ENCODE peak calls at places on chromosomes 5 and 9, in four cellular contexts. One of them, this sample, is unnamed.

GRCh38 chr9:129146441-129146933 is 31.6 kb downstream of the IER5L start:
- DNase-seq in mesendoderm: peak
- DNase-seq in H1: no peak
- DNase-seq in IMR-90: no peak
- DNase-seq in this sample: no peak

GRCh38 chr9:20941177-20941690 is 90.2 kb downstream of the HACD4 start:
- DNase-seq in H1: peak
- DNase-seq in mesendoderm: peak
- DNase-seq in IMR-90: peak
- DNase-seq in this sample: peak

GRCh38 chr5:144028644-144029043 is 141.8 kb downstream of the YIPF5 start:
- DNase-seq in IMR-90: peak
- DNase-seq in mesendoderm: no peak
- DNase-seq in H1: no peak
- DNase-seq in this sample: no peak

GRCh38 chr9:38068616-38068865 is 486 bp downstream of the SHB start:
- DNase-seq in mesendoderm: no peak
- DNase-seq in H1: no peak
- DNase-seq in IMR-90: peak
- DNase-seq in this sample: no peak

GRCh38 chr9:125965421-125965820 is 218.2 kb downstream of the PBX3 start:
- DNase-seq in IMR-90: no peak
- DNase-seq in mesendoderm: no peak
- DNase-seq in H1: no peak
- DNase-seq in this sample: no peak

GRCh38 chr5:122937914-122938313 is 92.5 kb downstream of the SNX24 start:
- DNase-seq in IMR-90: no peak
- DNase-seq in mesendoderm: no peak
- DNase-seq in H1: no peak
- DNase-seq in this sample: no peak

GRCh38 chr9:123370526-123371227 is 14.7 kb downstream of the CRB2 start:
- DNase-seq in mesendoderm: no peak
- DNase-seq in IMR-90: no peak
- DNase-seq in H1: no peak
- DNase-seq in this sample: no peak

GRCh38 chr5:14574891-14575496 is 6.6 kb upstream of the OTULINL start:
- DNase-seq in H1: no peak
- DNase-seq in mesendoderm: no peak
- DNase-seq in IMR-90: no peak
- DNase-seq in this sample: no peak

GRCh38 chr9:20884985-20885593 is 146.4 kb downstream of the HACD4 start:
- DNase-seq in mesendoderm: peak
- DNase-seq in H1: peak
- DNase-seq in IMR-90: peak
- DNase-seq in this sample: peak

GRCh38 chr5:135974019-135974600 is 19.3 kb upstream of the LECT2 start:
- DNase-seq in H1: no peak
- DNase-seq in IMR-90: no peak
- DNase-seq in mesendoderm: no peak
- DNase-seq in this sample: no peak

GRCh38 chr9:20623021-20623747 is 885 bp upstream of the MLLT3 start:
- DNase-seq in H1: no peak
- DNase-seq in IMR-90: peak
- DNase-seq in mesendoderm: peak
- DNase-seq in this sample: no peak

GRCh38 chr5:61055434-61056006 is 106.7 kb downstream of the SMIM15 start:
- DNase-seq in H1: no peak
- DNase-seq in IMR-90: peak
- DNase-seq in mesendoderm: peak
- DNase-seq in this sample: no peak

GRCh38 chr9:105344283-105344682 is 99.8 kb downstream of the SLC44A1 start:
- DNase-seq in mesendoderm: no peak
- DNase-seq in H1: no peak
- DNase-seq in IMR-90: no peak
- DNase-seq in this sample: no peak

GRCh38 chr9:105346273-105346672 is 101.6 kb upstream of the FSD1L start:
- DNase-seq in mesendoderm: no peak
- DNase-seq in H1: no peak
- DNase-seq in IMR-90: no peak
- DNase-seq in this sample: no peak

GRCh38 chr9:105338308-105338707 is 93.9 kb downstream of the SLC44A1 start:
- DNase-seq in IMR-90: no peak
- DNase-seq in H1: no peak
- DNase-seq in mesendoderm: no peak
- DNase-seq in this sample: no peak

GRCh38 chr9:105339849-105340248 is 95.4 kb downstream of the SLC44A1 start:
- DNase-seq in IMR-90: no peak
- DNase-seq in H1: no peak
- DNase-seq in mesendoderm: no peak
- DNase-seq in this sample: no peak

GRCh38 chr9:105341784-105342183 is 97.3 kb downstream of the SLC44A1 start:
- DNase-seq in H1: no peak
- DNase-seq in IMR-90: peak
- DNase-seq in mesendoderm: no peak
- DNase-seq in this sample: no peak
- H4K5ac ChIP-seq in H1: no peak
- H4K5ac ChIP-seq in IMR-90: no peak
- H4K5ac ChIP-seq in mesendoderm: no peak
- H4K5ac ChIP-seq in this sample: no peak

GRCh38 chr5:116971131-116971530 is 396.5 kb upstream of the SEMA6A start:
- DNase-seq in mesendoderm: peak
- DNase-seq in IMR-90: no peak
- DNase-seq in H1: no peak
- DNase-seq in this sample: no peak
- H4K5ac ChIP-seq in mesendoderm: no peak
- H4K5ac ChIP-seq in IMR-90: no peak
- H4K5ac ChIP-seq in H1: no peak
- H4K5ac ChIP-seq in this sample: no peak

DNA sequence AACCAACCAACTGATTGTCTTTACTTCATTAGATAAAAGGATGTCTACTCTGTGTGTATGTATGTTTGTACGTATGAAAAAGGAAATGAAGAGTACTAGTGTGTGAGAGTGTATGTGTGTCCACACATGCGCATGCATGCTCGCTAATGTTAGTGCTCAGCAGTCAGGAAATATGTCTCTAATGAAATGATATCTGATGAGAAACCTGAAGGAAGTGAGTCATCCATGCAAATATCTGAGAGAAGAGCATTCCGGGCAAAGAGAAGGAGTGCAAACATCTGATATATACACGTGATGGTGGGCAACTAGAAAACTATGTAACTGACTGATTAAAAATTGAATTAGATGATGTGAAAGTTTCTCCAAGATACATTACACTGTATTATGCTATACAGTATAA is 29.6 kb upstream of the UGCG start:
- DNase-seq in mesendoderm: no peak
- DNase-seq in IMR-90: peak
- DNase-seq in H1: no peak
- DNase-seq in this sample: no peak
- H4K5ac ChIP-seq in mesendoderm: no peak
- H4K5ac ChIP-seq in IMR-90: no peak
- H4K5ac ChIP-seq in H1: no peak
- H4K5ac ChIP-seq in this sample: no peak

GRCh38 chr9:6198251-6198650 is 17.4 kb upstream of the IL33 start:
- DNase-seq in IMR-90: no peak
- DNase-seq in mesendoderm: no peak
- DNase-seq in H1: no peak
- DNase-seq in this sample: no peak

GRCh38 chr9:6195714-6196360 is 19.8 kb upstream of the IL33 start:
- DNase-seq in mesendoderm: no peak
- DNase-seq in H1: no peak
- DNase-seq in IMR-90: no peak
- DNase-seq in this sample: no peak

GRCh38 chr9:6199596-6199995 is 16.0 kb upstream of the IL33 start:
- DNase-seq in mesendoderm: no peak
- DNase-seq in IMR-90: no peak
- DNase-seq in H1: no peak
- DNase-seq in this sample: no peak

GRCh38 chr9:6194934-6195333 is 20.7 kb upstream of the IL33 start:
- DNase-seq in H1: no peak
- DNase-seq in IMR-90: no peak
- DNase-seq in mesendoderm: peak
- DNase-seq in this sample: no peak

GRCh38 chr9:6197330-6197729 is 18.3 kb upstream of the IL33 start:
- DNase-seq in H1: no peak
- DNase-seq in mesendoderm: peak
- DNase-seq in IMR-90: peak
- DNase-seq in this sample: peak
- H4K5ac ChIP-seq in H1: no peak
- H4K5ac ChIP-seq in mesendoderm: no peak
- H4K5ac ChIP-seq in IMR-90: no peak
- H4K5ac ChIP-seq in this sample: no peak

GRCh38 chr9:114278356-114278755 is 44.5 kb upstream of the ORM1 start:
- DNase-seq in IMR-90: no peak
- DNase-seq in mesendoderm: no peak
- DNase-seq in H1: no peak
- DNase-seq in this sample: no peak
- H4K5ac ChIP-seq in IMR-90: no peak
- H4K5ac ChIP-seq in mesendoderm: no peak
- H4K5ac ChIP-seq in H1: no peak
- H4K5ac ChIP-seq in this sample: no peak

GRCh38 chr9:132233138-132233537 is 71.3 kb downstream of the NTNG2 start:
- DNase-seq in mesendoderm: no peak
- DNase-seq in H1: no peak
- DNase-seq in IMR-90: no peak
- DNase-seq in this sample: no peak

GRCh38 chr9:132235894-132236661 is 74.2 kb downstream of the NTNG2 start:
- DNase-seq in IMR-90: peak
- DNase-seq in H1: peak
- DNase-seq in mesendoderm: peak
- DNase-seq in this sample: peak

GRCh38 chr9:132235125-132235524 is 73.3 kb downstream of the NTNG2 start:
- DNase-seq in mesendoderm: no peak
- DNase-seq in H1: no peak
- DNase-seq in IMR-90: no peak
- DNase-seq in this sample: no peak

GRCh38 chr9:132232522-132232921 is 70.7 kb downstream of the NTNG2 start:
- DNase-seq in mesendoderm: no peak
- DNase-seq in IMR-90: no peak
- DNase-seq in H1: no peak
- DNase-seq in this sample: no peak

DNA sequence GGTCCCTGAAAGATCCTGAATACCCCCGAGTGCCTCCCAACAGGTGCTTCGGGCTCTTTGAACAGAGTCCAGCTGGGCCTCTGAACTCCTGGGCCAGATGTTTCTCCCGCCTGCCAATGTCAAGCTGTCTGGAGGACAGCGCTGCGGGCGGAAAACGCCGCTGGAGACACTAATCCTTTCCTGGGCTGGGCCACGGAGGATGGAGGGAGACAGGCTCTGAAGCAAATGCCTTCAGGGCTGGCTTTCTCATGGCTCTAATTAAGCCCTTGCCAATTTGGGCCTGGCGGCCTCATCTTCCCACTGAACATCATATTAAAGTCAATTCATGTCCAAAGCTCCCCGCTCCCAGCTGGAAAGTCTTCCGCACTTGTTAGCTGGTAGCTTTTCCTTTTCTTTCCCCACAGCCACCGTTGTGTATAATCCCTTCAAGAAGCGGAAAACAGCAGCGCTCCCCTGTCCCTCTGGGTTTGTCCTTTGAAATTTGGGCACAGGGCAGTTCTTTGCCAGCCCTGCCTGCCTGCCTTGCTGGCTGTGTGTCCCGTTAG is 72.7 kb downstream of the NTNG2 start:
- DNase-seq in IMR-90: no peak
- DNase-seq in H1: no peak
- DNase-seq in mesendoderm: no peak
- DNase-seq in this sample: peak
- H4K5ac ChIP-seq in IMR-90: no peak
- H4K5ac ChIP-seq in H1: no peak
- H4K5ac ChIP-seq in mesendoderm: no peak
- H4K5ac ChIP-seq in this sample: no peak

DNA sequence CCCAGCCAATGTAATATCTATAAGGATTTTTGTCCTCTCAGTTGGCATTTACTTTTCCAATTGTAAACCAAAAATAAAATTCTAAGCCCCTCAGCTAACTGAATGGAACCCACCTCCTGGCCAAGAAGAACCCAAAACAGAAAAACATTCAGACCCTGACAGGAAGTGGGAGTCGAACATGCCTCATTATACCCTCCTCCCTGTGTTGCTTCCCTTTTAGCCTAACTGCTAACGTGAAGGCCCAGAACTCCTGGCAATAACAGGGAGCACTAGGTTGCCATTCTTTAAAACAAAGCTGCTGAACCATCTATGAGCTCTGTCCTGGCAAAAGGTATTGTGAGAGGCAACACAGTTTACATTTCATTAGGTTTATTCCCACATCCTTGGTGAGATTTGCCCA is 481.4 kb downstream of the CHSY3 start:
- DNase-seq in H1: no peak
- DNase-seq in mesendoderm: peak
- DNase-seq in IMR-90: no peak
- DNase-seq in this sample: no peak
- H4K5ac ChIP-seq in H1: no peak
- H4K5ac ChIP-seq in mesendoderm: no peak
- H4K5ac ChIP-seq in IMR-90: no peak
- H4K5ac ChIP-seq in this sample: no peak

GRCh38 chr9:121633736-121634135 is 17.7 kb upstream of the DAB2IP start:
- DNase-seq in mesendoderm: no peak
- DNase-seq in IMR-90: no peak
- DNase-seq in H1: no peak
- DNase-seq in this sample: no peak

GRCh38 chr9:121634329-121634784 is 17.1 kb upstream of the DAB2IP start:
- DNase-seq in H1: no peak
- DNase-seq in IMR-90: no peak
- DNase-seq in mesendoderm: no peak
- DNase-seq in this sample: no peak

GRCh38 chr9:121633144-121633714 is 18.2 kb upstream of the DAB2IP start:
- DNase-seq in H1: no peak
- DNase-seq in mesendoderm: no peak
- DNase-seq in IMR-90: no peak
- DNase-seq in this sample: no peak

GRCh38 chr9:121631115-121631514 is 20.3 kb upstream of the DAB2IP start:
- DNase-seq in H1: no peak
- DNase-seq in mesendoderm: no peak
- DNase-seq in IMR-90: no peak
- DNase-seq in this sample: no peak

GRCh38 chr9:121631978-121632418 is 19.4 kb upstream of the DAB2IP start:
- DNase-seq in IMR-90: no peak
- DNase-seq in H1: no peak
- DNase-seq in mesendoderm: no peak
- DNase-seq in this sample: no peak
- H4K5ac ChIP-seq in IMR-90: no peak
- H4K5ac ChIP-seq in H1: no peak
- H4K5ac ChIP-seq in mesendoderm: no peak
- H4K5ac ChIP-seq in this sample: no peak

This sample was measured in H9.